ENCODE peak calls at places on chromosome 2, in four cellular contexts. R is GM12878, S is IMR-90, X is K562. Q is an unnamed sample.

GRCh38 chr2:108786008-108786353 is 590 bp upstream of the CCDC138 start:
- DNase-seq in R (no peak), S (peak; percentile 43), X (no peak), Q (no peak)

GRCh38 chr2:149733936-149734685 is 146.5 kb upstream of the MMADHC start:
- DNase-seq in R (no peak), S (peak; percentile 48), X (no peak), Q (no peak)

GRCh38 chr2:109428841-109429710 is 184.7 kb downstream of the SEPTIN10 start:
- DNase-seq in R (no peak), S (no peak), X (no peak), Q (no peak)

GRCh38 chr2:38690499-38691420 is 24.8 kb downstream of the GALM start:
- DNase-seq in R (no peak), S (peak; percentile 97), X (peak; percentile 67), Q (no peak)

GRCh38 chr2:26561918-26562810 is 79.0 kb downstream of the CIB4 start:
- DNase-seq in R (no peak), S (no peak), X (peak; percentile 78), Q (no peak)

GRCh38 chr2:150267651-150268415 is 219.6 kb downstream of the RND3 start:
- DNase-seq in R (no peak), S (peak; percentile 23), X (no peak), Q (no peak)

GRCh38 chr2:152413228-152414030 is 78.5 kb downstream of the FMNL2 start:
- DNase-seq in R (no peak), S (no peak), X (no peak), Q (no peak)

GRCh38 chr2:115160523-115161521 is 718.4 kb downstream of the DPP10 start:
- DNase-seq in R (no peak), S (no peak), X (no peak), Q (peak; percentile 84)

GRCh38 chr2:55102056-55102812 is 52.0 kb upstream of the RTN4 start:
- DNase-seq in R (no peak), S (peak; percentile 96), X (no peak), Q (no peak)

GRCh38 chr2:207403950-207404349 is 125.8 kb upstream of the CREB1 start:
- DNase-seq in R (no peak), S (no peak), X (no peak), Q (no peak)

GRCh38 chr2:191626497-191627151 is 51.3 kb upstream of the NABP1 start:
- DNase-seq in R (no peak), S (peak; percentile 85), X (no peak), Q (no peak)

GRCh38 chr2:120423167-120423943 is 77.4 kb downstream of the INHBB start:
- DNase-seq in R (no peak), S (no peak), X (no peak), Q (no peak)

GRCh38 chr2:85394256-85394655 is 15.9 kb downstream of the CAPG start:
- DNase-seq in R (no peak), S (no peak), X (no peak), Q (no peak)

GRCh38 chr2:151792589-151792988 is 35.6 kb downstream of the ARL5A start:
- DNase-seq in R (no peak), S (no peak), X (no peak), Q (no peak)

GRCh38 chr2:15695582-15696330 is 104.1 kb downstream of the DDX1 start:
- DNase-seq in R (no peak), S (no peak), X (no peak), Q (no peak)
- TF ChIP-seq RFX5 in R (no peak), S (no peak), X (no peak), Q (no peak)

GRCh38 chr2:57882895-57883515 is 163.6 kb upstream of the VRK2 start:
- DNase-seq in R (no peak), S (no peak), X (no peak), Q (no peak)
- TF ChIP-seq CHD1 in R (no peak), S (no peak), X (no peak), Q (no peak)

GRCh38 chr2:177245010-177245422 is 19.5 kb downstream of the NFE2L2 start:
- DNase-seq in R (no peak), S (peak; percentile 88), X (peak; percentile 51), Q (no peak)
- TF ChIP-seq RFX5 in R (no peak), S (no peak), X (no peak), Q (no peak)

GRCh38 chr2:9105601-9106337 is 100.8 kb upstream of the ASAP2 start:
- DNase-seq in R (no peak), S (no peak), X (no peak), Q (no peak)

GRCh38 chr2:9106338-9107167 is 100.1 kb upstream of the ASAP2 start:
- DNase-seq in R (no peak), S (no peak), X (no peak), Q (no peak)

GRCh38 chr2:9102861-9103662 is 99.6 kb upstream of the MBOAT2 start:
- DNase-seq in R (no peak), S (no peak), X (no peak), Q (peak; percentile 60)

GRCh38 chr2:9101763-9102425 is 98.4 kb upstream of the MBOAT2 start:
- DNase-seq in R (no peak), S (no peak), X (no peak), Q (no peak)

DNA sequence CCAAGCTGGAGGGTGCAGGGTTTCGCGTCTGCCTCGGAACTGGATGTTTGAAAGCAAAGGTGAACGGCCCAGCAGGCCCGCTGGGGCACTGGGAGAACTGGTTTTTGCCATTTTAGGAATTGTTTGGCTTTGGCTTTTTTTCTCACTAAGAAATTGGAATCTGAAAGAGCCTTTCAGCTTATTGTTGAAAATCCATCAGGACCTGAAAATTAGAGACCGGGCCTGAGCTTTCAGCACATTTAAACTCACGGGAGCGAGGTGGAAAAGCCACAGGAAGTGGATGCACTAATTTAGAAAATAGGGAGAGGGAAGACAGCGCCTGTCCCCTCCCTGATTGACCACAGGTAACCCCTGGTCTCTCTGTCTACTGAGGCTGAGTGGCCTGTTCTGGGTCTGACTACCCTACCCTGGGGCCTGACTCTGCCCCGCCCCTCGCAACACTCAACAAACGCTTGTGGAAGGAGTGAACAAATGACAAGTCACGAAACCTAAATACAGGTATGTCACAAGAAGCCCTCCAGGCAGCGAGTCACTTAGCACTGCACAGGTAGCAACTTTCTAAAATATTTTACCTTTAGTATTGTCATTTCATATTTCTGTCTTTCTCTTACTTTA is 100.3 kb upstream of the MBOAT2 start:
- DNase-seq in R (no peak), S (no peak), X (no peak), Q (no peak)
- TF ChIP-seq CHD1 in R (no peak), S (no peak), X (no peak), Q (no peak)

Q was measured in H1.